ENCODE peak calls at places on chromosome 21, in five cellular contexts. One of them, this sample, is unnamed.

GRCh38 chr21:17514124-17514481 is 1.3 kb downstream of the CXADR start:
- DNase-seq in astrocyte of the cerebellum: no peak
- DNase-seq in Kasumi-1: no peak
- DNase-seq in GM23338: peak; percentile 91
- DNase-seq in CD8-positive, alpha-beta memory T cell: no peak
- DNase-seq in this sample: no peak

GRCh38 chr21:34544032-34544496 is 32.1 kb upstream of the KCNE1 start:
- DNase-seq in CD8-positive, alpha-beta memory T cell: no peak
- DNase-seq in Kasumi-1: peak; percentile 16
- DNase-seq in astrocyte of the cerebellum: peak; percentile 68
- DNase-seq in GM23338: peak; percentile 92
- DNase-seq in this sample: no peak

GRCh38 chr21:45982256-45982757 is 737 bp downstream of the COL6A1 start:
- DNase-seq in Kasumi-1: no peak
- DNase-seq in GM23338: no peak
- DNase-seq in astrocyte of the cerebellum: no peak
- DNase-seq in CD8-positive, alpha-beta memory T cell: no peak
- DNase-seq in this sample: no peak

GRCh38 chr21:41678016-41678935 is 88.6 kb downstream of the RIPK4 start:
- DNase-seq in Kasumi-1: no peak
- DNase-seq in astrocyte of the cerebellum: no peak
- DNase-seq in CD8-positive, alpha-beta memory T cell: no peak
- DNase-seq in GM23338: peak; percentile 44
- DNase-seq in this sample: no peak

GRCh38 chr21:15104470-15104869 is 39.7 kb upstream of the NRIP1 start:
- DNase-seq in GM23338: no peak
- DNase-seq in astrocyte of the cerebellum: no peak
- DNase-seq in CD8-positive, alpha-beta memory T cell: no peak
- DNase-seq in Kasumi-1: no peak
- DNase-seq in this sample: no peak

GRCh38 chr21:37710555-37711293 is 205.5 kb downstream of the KCNJ6 start:
- DNase-seq in Kasumi-1: no peak
- DNase-seq in astrocyte of the cerebellum: no peak
- DNase-seq in GM23338: no peak
- DNase-seq in CD8-positive, alpha-beta memory T cell: no peak
- DNase-seq in this sample: no peak

GRCh38 chr21:40793057-40793456 is 53.9 kb downstream of the DSCAM start:
- DNase-seq in astrocyte of the cerebellum: peak; percentile 53
- DNase-seq in Kasumi-1: no peak
- DNase-seq in GM23338: no peak
- DNase-seq in CD8-positive, alpha-beta memory T cell: no peak
- DNase-seq in this sample: no peak

GRCh38 chr21:38797470-38797869 is 8.3 kb upstream of the ETS2 start:
- DNase-seq in GM23338: no peak
- DNase-seq in Kasumi-1: no peak
- DNase-seq in astrocyte of the cerebellum: no peak
- DNase-seq in CD8-positive, alpha-beta memory T cell: no peak
- DNase-seq in this sample: no peak

GRCh38 chr21:38289697-38290096 is 32.9 kb downstream of the KCNJ15 start:
- DNase-seq in astrocyte of the cerebellum: peak; percentile 100
- DNase-seq in GM23338: no peak
- DNase-seq in CD8-positive, alpha-beta memory T cell: no peak
- DNase-seq in Kasumi-1: peak; percentile 94
- DNase-seq in this sample: peak; percentile 95

GRCh38 chr21:41437754-41438153 is 11.7 kb downstream of the MX1 start:
- DNase-seq in GM23338: no peak
- DNase-seq in Kasumi-1: no peak
- DNase-seq in CD8-positive, alpha-beta memory T cell: no peak
- DNase-seq in astrocyte of the cerebellum: no peak
- DNase-seq in this sample: no peak

GRCh38 chr21:29217818-29218252 is 80.9 kb upstream of the BACH1 start:
- DNase-seq in GM23338: no peak
- DNase-seq in CD8-positive, alpha-beta memory T cell: no peak
- DNase-seq in astrocyte of the cerebellum: peak; percentile 62
- DNase-seq in Kasumi-1: no peak
- DNase-seq in this sample: peak; percentile 94

GRCh38 chr21:26126168-26126553 is 44.4 kb downstream of the APP start:
- DNase-seq in CD8-positive, alpha-beta memory T cell: no peak
- DNase-seq in GM23338: no peak
- DNase-seq in astrocyte of the cerebellum: no peak
- DNase-seq in Kasumi-1: no peak
- DNase-seq in this sample: no peak

GRCh38 chr21:43793243-43793642 is 3.9 kb downstream of the RRP1 start:
- DNase-seq in astrocyte of the cerebellum: no peak
- DNase-seq in CD8-positive, alpha-beta memory T cell: no peak
- DNase-seq in Kasumi-1: no peak
- DNase-seq in GM23338: no peak
- DNase-seq in this sample: no peak

GRCh38 chr21:34844033-34844923 is 175.5 kb downstream of the CLIC6 start:
- DNase-seq in GM23338: no peak
- DNase-seq in astrocyte of the cerebellum: no peak
- DNase-seq in Kasumi-1: no peak
- DNase-seq in CD8-positive, alpha-beta memory T cell: no peak
- DNase-seq in this sample: no peak

GRCh38 chr21:39022901-39023693 is 160.2 kb downstream of the PSMG1 start:
- DNase-seq in GM23338: peak; percentile 72
- DNase-seq in CD8-positive, alpha-beta memory T cell: no peak
- DNase-seq in Kasumi-1: no peak
- DNase-seq in astrocyte of the cerebellum: no peak
- DNase-seq in this sample: no peak

GRCh38 chr21:25400427-25400826 is 206.9 kb downstream of the MRPL39 start:
- DNase-seq in Kasumi-1: no peak
- DNase-seq in astrocyte of the cerebellum: no peak
- DNase-seq in GM23338: no peak
- DNase-seq in CD8-positive, alpha-beta memory T cell: no peak
- DNase-seq in this sample: no peak

GRCh38 chr21:46152939-46153258 is 2.5 kb downstream of the FTCD start:
- DNase-seq in Kasumi-1: no peak
- DNase-seq in GM23338: no peak
- DNase-seq in CD8-positive, alpha-beta memory T cell: peak; percentile 34
- DNase-seq in astrocyte of the cerebellum: no peak
- DNase-seq in this sample: no peak

GRCh38 chr21:34983680-34984086 is 65.4 kb downstream of the RUNX1 start:
- DNase-seq in CD8-positive, alpha-beta memory T cell: peak; percentile 68
- DNase-seq in Kasumi-1: peak; percentile 65
- DNase-seq in astrocyte of the cerebellum: no peak
- DNase-seq in GM23338: no peak
- DNase-seq in this sample: no peak

GRCh38 chr21:17391811-17392340 is 121.0 kb upstream of the CXADR start:
- DNase-seq in Kasumi-1: no peak
- DNase-seq in astrocyte of the cerebellum: no peak
- DNase-seq in GM23338: no peak
- DNase-seq in CD8-positive, alpha-beta memory T cell: no peak
- DNase-seq in this sample: no peak

GRCh38 chr21:46116189-46116845 is 18.4 kb downstream of the COL6A2 start:
- DNase-seq in GM23338: no peak
- DNase-seq in Kasumi-1: no peak
- DNase-seq in astrocyte of the cerebellum: no peak
- DNase-seq in CD8-positive, alpha-beta memory T cell: peak; percentile 35
- DNase-seq in this sample: no peak

GRCh38 chr21:45416619-45417018 is 11.7 kb downstream of the COL18A1 start:
- DNase-seq in astrocyte of the cerebellum: no peak
- DNase-seq in CD8-positive, alpha-beta memory T cell: no peak
- DNase-seq in Kasumi-1: no peak
- DNase-seq in GM23338: peak; percentile 71
- DNase-seq in this sample: no peak

GRCh38 chr21:17668479-17668878 is 55.8 kb upstream of the BTG3 start:
- DNase-seq in GM23338: no peak
- DNase-seq in astrocyte of the cerebellum: no peak
- DNase-seq in Kasumi-1: no peak
- DNase-seq in CD8-positive, alpha-beta memory T cell: no peak
- DNase-seq in this sample: no peak

GRCh38 chr21:44871576-44872265 is 1.8 kb downstream of the PTTG1IP start:
- DNase-seq in CD8-positive, alpha-beta memory T cell: no peak
- DNase-seq in astrocyte of the cerebellum: no peak
- DNase-seq in Kasumi-1: peak; percentile 26
- DNase-seq in GM23338: no peak
- DNase-seq in this sample: peak; percentile 35

GRCh38 chr21:45004481-45005263 is 64.8 kb downstream of the SLX9 start:
- DNase-seq in CD8-positive, alpha-beta memory T cell: no peak
- DNase-seq in GM23338: no peak
- DNase-seq in astrocyte of the cerebellum: no peak
- DNase-seq in Kasumi-1: no peak
- DNase-seq in this sample: no peak

GRCh38 chr21:16324630-16325029 is 594.8 kb downstream of the USP25 start:
- DNase-seq in CD8-positive, alpha-beta memory T cell: no peak
- DNase-seq in GM23338: no peak
- DNase-seq in Kasumi-1: no peak
- DNase-seq in astrocyte of the cerebellum: no peak
- DNase-seq in this sample: no peak

GRCh38 chr21:42203936-42204335 is 15.0 kb upstream of the ABCG1 start:
- DNase-seq in CD8-positive, alpha-beta memory T cell: no peak
- DNase-seq in GM23338: no peak
- DNase-seq in astrocyte of the cerebellum: no peak
- DNase-seq in Kasumi-1: no peak
- DNase-seq in this sample: no peak

GRCh38 chr21:34968414-34969333 is 80.4 kb downstream of the RUNX1 start:
- DNase-seq in CD8-positive, alpha-beta memory T cell: no peak
- DNase-seq in astrocyte of the cerebellum: no peak
- DNase-seq in GM23338: no peak
- DNase-seq in Kasumi-1: peak; percentile 14
- DNase-seq in this sample: no peak

GRCh38 chr21:43916691-43917514 is 51.9 kb downstream of the AGPAT3 start:
- DNase-seq in CD8-positive, alpha-beta memory T cell: peak; percentile 84
- DNase-seq in Kasumi-1: peak; percentile 74
- DNase-seq in astrocyte of the cerebellum: no peak
- DNase-seq in GM23338: no peak
- DNase-seq in this sample: no peak

GRCh38 chr21:34722684-34723300 is 54.0 kb downstream of the CLIC6 start:
- DNase-seq in Kasumi-1: peak; percentile 3
- DNase-seq in GM23338: peak; percentile 83
- DNase-seq in CD8-positive, alpha-beta memory T cell: peak; percentile 51
- DNase-seq in astrocyte of the cerebellum: no peak
- DNase-seq in this sample: no peak

This sample was measured in GM04504.